ENCODE peak calls at places on chromosomes 11 and 22, in eight cellular contexts. B is hepatocyte, T is Karpas-422, I is HCT116, X is SJSA1, C is kidney, E is prostate gland, J is neuronal stem cell. G is an unnamed sample. For H3K4me1, the result is how much of the 10 kb centered on the place peaks cover.

GRCh38 chr22:39478461-39478860 is 21.6 kb downstream of the MGAT3 start:
- DNase-seq in B (peak), E (no peak), I (no peak), T (no peak), C (peak), J (no peak), X (no peak), G (peak)

GRCh38 chr11:70509476-70509875 is 111.1 kb downstream of the CTTN start:
- DNase-seq in X (no peak), J (no peak), E (no peak), B (no peak), C (peak), T (no peak), I (no peak), G (no peak)

GRCh38 chr11:94402355-94402754 is 1.1 kb upstream of the GPR83 start:
- DNase-seq in I (no peak), X (no peak), B (no peak), C (no peak), T (no peak), J (no peak), E (no peak), G (no peak)

GRCh38 chr11:121626507-121626875 is 173.7 kb upstream of the SORL1-AS1 start:
- DNase-seq in B (no peak), T (no peak), J (no peak), I (no peak), E (no peak), C (no peak), X (no peak), G (no peak)

GRCh38 chr11:102430158-102430836 is 22.3 kb downstream of the TMEM123 start:
- DNase-seq in X (no peak), T (peak), C (no peak), E (no peak), J (no peak), B (no peak), I (no peak), G (no peak)

GRCh38 chr11:14386895-14387480 is 28.0 kb upstream of the RRAS2 start:
- DNase-seq in I (no peak), E (no peak), T (no peak), J (peak), X (peak), C (no peak), B (peak), G (no peak)

GRCh38 chr22:50150161-50151129 is 20.1 kb upstream of the PANX2 start:
- DNase-seq in X (no peak), E (no peak), J (no peak), C (no peak), T (no peak), I (no peak), B (no peak), G (no peak)

GRCh38 chr11:125402436-125402835 is 93.6 kb downstream of the FEZ1 start:
- DNase-seq in I (no peak), J (no peak), E (no peak), B (peak), C (peak), T (peak), X (no peak), G (no peak)

GRCh38 chr22:26066534-26066933 is 102.7 kb upstream of the SEZ6L start:
- DNase-seq in I (no peak), E (no peak), J (peak), C (no peak), X (no peak), T (no peak), B (peak), G (no peak)

GRCh38 chr11:15967966-15968365 is 388.4 kb downstream of the SOX6 start:
- DNase-seq in C (no peak), I (no peak), E (no peak), X (no peak), T (no peak), J (no peak), B (no peak), G (no peak)

GRCh38 chr22:28774378-28774777 is 1.9 kb downstream of the CCDC117 start:
- DNase-seq in J (no peak), I (no peak), X (no peak), B (no peak), E (no peak), C (peak), T (no peak), G (no peak)
- H3K4me1 ChIP-seq in J (under half), I (under half), X (under half), B (under half), E (under half), C (under half), T (under half), G (under half)

GRCh38 chr22:31218565-31219262 is 6.6 kb downstream of the LIMK2 start:
- DNase-seq in B (no peak), X (no peak), I (no peak), J (no peak), E (no peak), C (no peak), T (no peak), G (no peak)

GRCh38 chr22:31215018-31215535 is 3.0 kb downstream of the LIMK2 start:
- DNase-seq in E (no peak), C (no peak), X (no peak), J (no peak), T (no peak), B (no peak), I (no peak), G (no peak)

GRCh38 chr22:31212783-31213626 is 907 bp downstream of the LIMK2 start:
- DNase-seq in T (peak), B (no peak), I (no peak), C (no peak), J (no peak), X (no peak), E (no peak), G (no peak)

GRCh38 chr22:31221084-31221483 is 9.0 kb downstream of the LIMK2 start:
- DNase-seq in B (no peak), J (no peak), I (no peak), T (no peak), E (no peak), X (no peak), C (no peak), G (no peak)

GRCh38 chr22:31217890-31218287 is 5.8 kb downstream of the LIMK2 start:
- DNase-seq in T (no peak), X (no peak), I (no peak), J (no peak), C (no peak), B (no peak), E (no peak), G (no peak)
- H3K4me1 ChIP-seq in T (half or more), X (under half), I (under half), J (under half), C (under half), B (under half), E (under half), G (half or more)

GRCh38 chr11:47507868-47508594 is 44.9 kb downstream of the CELF1 start:
- DNase-seq in B (no peak), T (no peak), J (no peak), E (no peak), X (no peak), C (no peak), I (no peak), G (no peak)
- H3K4me1 ChIP-seq in B (under half), T (half or more), J (under half), E (under half), X (under half), C (under half), I (under half), G (under half)

GRCh38 chr11:48017105-48017874 is 36.9 kb downstream of the PTPRJ start:
- DNase-seq in I (no peak), X (no peak), B (no peak), E (no peak), J (no peak), C (no peak), T (no peak), G (no peak)

GRCh38 chr11:48011125-48012050 is 31.0 kb downstream of the PTPRJ start:
- DNase-seq in X (no peak), B (no peak), I (no peak), E (no peak), T (no peak), J (no peak), C (no peak), G (no peak)

GRCh38 chr11:48014917-48015316 is 34.6 kb downstream of the PTPRJ start:
- DNase-seq in B (no peak), T (no peak), I (no peak), E (no peak), X (no peak), J (no peak), C (no peak), G (no peak)

GRCh38 chr11:48012051-48012391 is 31.7 kb downstream of the PTPRJ start:
- DNase-seq in C (no peak), T (no peak), J (no peak), I (no peak), B (no peak), E (no peak), X (no peak), G (no peak)

GRCh38 chr11:48013269-48013901 is 33.0 kb downstream of the PTPRJ start:
- DNase-seq in C (peak), B (peak), X (peak), E (peak), J (no peak), I (no peak), T (peak), G (no peak)
- H3K4me1 ChIP-seq in C (under half), B (under half), X (under half), E (under half), J (under half), I (under half), T (half or more), G (under half)

GRCh38 chr11:119691020-119691666 is 37.9 kb downstream of the NECTIN1 start:
- DNase-seq in E (no peak), C (no peak), I (no peak), B (no peak), X (no peak), T (peak), J (no peak), G (no peak)

GRCh38 chr11:119687220-119688046 is 41.6 kb downstream of the NECTIN1 start:
- DNase-seq in B (no peak), C (no peak), X (no peak), I (no peak), T (no peak), J (no peak), E (no peak), G (no peak)

GRCh38 chr11:119688362-119688761 is 40.6 kb downstream of the NECTIN1 start:
- DNase-seq in X (no peak), T (no peak), J (no peak), B (no peak), E (no peak), C (no peak), I (no peak), G (no peak)

GRCh38 chr11:119691701-119692546 is 37.1 kb downstream of the NECTIN1 start:
- DNase-seq in J (no peak), C (no peak), E (peak), I (no peak), B (no peak), X (no peak), T (no peak), G (no peak)

DNA sequence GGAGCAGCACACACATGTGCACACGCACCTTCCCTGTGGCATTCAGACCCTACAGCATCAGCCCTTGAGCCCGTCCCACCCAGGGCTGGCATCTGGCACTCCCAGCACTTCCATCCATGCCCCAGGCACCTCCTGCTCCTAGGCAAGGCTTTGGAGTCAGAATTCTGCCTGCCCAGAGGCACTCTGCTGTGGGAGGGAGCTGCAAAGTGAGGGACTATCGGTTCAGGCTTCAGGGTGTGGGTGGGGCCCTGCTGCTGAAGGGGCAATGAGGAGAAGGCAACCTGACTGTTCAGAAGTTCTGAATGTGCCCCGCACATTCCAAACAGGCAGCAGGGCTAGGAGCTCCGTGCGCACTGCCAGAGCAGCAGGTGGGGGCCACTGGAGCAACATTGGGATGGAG is 39.7 kb downstream of the NECTIN1 start:
- DNase-seq in J (no peak), I (no peak), B (no peak), X (no peak), T (no peak), E (no peak), C (no peak), G (no peak)
- H3K4me1 ChIP-seq in J (under half), I (under half), B (under half), X (under half), T (under half), E (under half), C (under half), G (under half)

GRCh38 chr11:68827733-68828132 is 14.0 kb downstream of the CPT1A start:
- DNase-seq in T (no peak), E (no peak), I (no peak), B (no peak), J (no peak), X (no peak), C (no peak), G (no peak)

GRCh38 chr11:68825603-68826002 is 16.1 kb downstream of the CPT1A start:
- DNase-seq in X (no peak), J (no peak), T (no peak), B (peak), I (peak), E (no peak), C (peak), G (peak)

GRCh38 chr11:68828957-68829356 is 12.8 kb downstream of the CPT1A start:
- DNase-seq in E (no peak), X (no peak), T (no peak), J (no peak), I (no peak), B (no peak), C (no peak), G (no peak)

GRCh38 chr11:68828155-68828931 is 13.4 kb downstream of the CPT1A start:
- DNase-seq in X (no peak), E (no peak), T (no peak), C (no peak), I (no peak), B (no peak), J (no peak), G (no peak)

GRCh38 chr11:68826726-68827125 is 15.0 kb downstream of the CPT1A start:
- DNase-seq in E (no peak), C (no peak), X (no peak), B (no peak), I (no peak), J (no peak), T (no peak), G (no peak)
- H3K4me1 ChIP-seq in E (under half), C (under half), X (under half), B (under half), I (under half), J (under half), T (under half), G (under half)

GRCh38 chr11:61066645-61067044 is 35.6 kb upstream of the CD5 start:
- DNase-seq in J (no peak), X (no peak), C (no peak), E (no peak), T (no peak), B (no peak), I (no peak), G (no peak)

GRCh38 chr11:61068581-61068980 is 33.7 kb upstream of the CD5 start:
- DNase-seq in T (no peak), B (no peak), I (no peak), J (no peak), C (no peak), E (no peak), X (no peak), G (no peak)

GRCh38 chr11:61069427-61069826 is 32.9 kb upstream of the CD5 start:
- DNase-seq in J (no peak), I (no peak), X (no peak), E (no peak), C (no peak), T (no peak), B (no peak), G (no peak)

GRCh38 chr11:61065955-61066638 is 36.2 kb upstream of the CD5 start:
- DNase-seq in B (no peak), E (no peak), T (no peak), I (no peak), J (no peak), X (no peak), C (no peak), G (no peak)

GRCh38 chr11:61067782-61068181 is 34.5 kb upstream of the CD5 start:
- DNase-seq in T (no peak), C (no peak), X (no peak), I (no peak), B (no peak), J (no peak), E (no peak), G (no peak)
- H3K4me1 ChIP-seq in T (under half), C (under half), X (under half), I (under half), B (under half), J (under half), E (under half), G (under half)